ENCODE peak calls at places on chromosome X, in six cellular contexts. P, B, C, O, R and L are unnamed samples.

GRCh38 chrX:109199726-109200125 is 282.2 kb downstream of the GUCY2F start:
- DNase-seq in B (no peak), C (no peak), O (no peak), P (no peak), R (peak; percentile 63), L (no peak)

GRCh38 chrX:68504237-68504636 is 5.4 kb downstream of the YIPF6 start:
- DNase-seq in O (no peak), R (peak; percentile 38), C (no peak), P (no peak), B (no peak), L (no peak)

GRCh38 chrX:71492086-71493065 is 40.5 kb upstream of the OGT start:
- DNase-seq in B (peak; percentile 77), O (no peak), C (peak; percentile 24), P (no peak), R (peak; percentile 42), L (no peak)

GRCh38 chrX:1533083-1533482 is 3.9 kb downstream of the P2RY8 start:
- DNase-seq in C (no peak), R (no peak), P (no peak), O (no peak), B (no peak), L (no peak)

GRCh38 chrX:121851033-121851432 is 803.6 kb downstream of the GLUD2 start:
- DNase-seq in C (no peak), B (no peak), R (peak; percentile 52), P (no peak), O (no peak), L (no peak)

GRCh38 chrX:107628662-107629532 is 587 bp downstream of the PRPS1 start:
- DNase-seq in P (no peak), O (no peak), C (peak; percentile 5), B (no peak), R (no peak), L (no peak)

GRCh38 chrX:71533514-71533849 is 578 bp downstream of the OGT start:
- DNase-seq in R (peak; percentile 24), C (no peak), O (no peak), P (no peak), B (no peak), L (no peak)

GRCh38 chrX:41596586-41596985 is 92.2 kb upstream of the GPR34 start:
- DNase-seq in C (no peak), O (no peak), P (no peak), R (no peak), B (no peak), L (no peak)

GRCh38 chrX:113222305-113222704 is 381.7 kb upstream of the AMOT start:
- DNase-seq in P (no peak), R (no peak), C (no peak), O (no peak), B (no peak), L (no peak)

GRCh38 chrX:10174051-10174450 is 17.3 kb downstream of the CLCN4 start:
- DNase-seq in C (no peak), B (no peak), O (no peak), R (no peak), P (no peak), L (no peak)

GRCh38 chrX:27998666-27999065 is 17.4 kb upstream of the DCAF8L1 start:
- DNase-seq in C (no peak), P (no peak), O (no peak), B (no peak), R (no peak), L (no peak)

GRCh38 chrX:71846429-71846828 is 64.2 kb upstream of the NHSL2 start:
- DNase-seq in R (peak; percentile 48), P (no peak), C (no peak), O (no peak), B (no peak), L (no peak)

GRCh38 chrX:39967348-39967747 is 130.4 kb downstream of the BCOR start:
- DNase-seq in O (no peak), C (no peak), B (no peak), R (no peak), P (no peak), L (no peak)

GRCh38 chrX:129772796-129773431 is 6.8 kb upstream of the SASH3 start:
- DNase-seq in C (peak; percentile 42), P (peak; percentile 59), R (no peak), B (peak; percentile 74), O (no peak), L (no peak)

GRCh38 chrX:129957241-129958099 is 25.0 kb upstream of the BCORL1 start:
- DNase-seq in O (no peak), R (peak; percentile 20), P (peak; percentile 64), C (peak; percentile 62), B (peak; percentile 81), L (peak; percentile 60)

GRCh38 chrX:17475820-17476219 is 100.8 kb downstream of the NHS start:
- DNase-seq in B (no peak), P (no peak), R (peak; percentile 27), C (no peak), O (no peak), L (no peak)

DNA sequence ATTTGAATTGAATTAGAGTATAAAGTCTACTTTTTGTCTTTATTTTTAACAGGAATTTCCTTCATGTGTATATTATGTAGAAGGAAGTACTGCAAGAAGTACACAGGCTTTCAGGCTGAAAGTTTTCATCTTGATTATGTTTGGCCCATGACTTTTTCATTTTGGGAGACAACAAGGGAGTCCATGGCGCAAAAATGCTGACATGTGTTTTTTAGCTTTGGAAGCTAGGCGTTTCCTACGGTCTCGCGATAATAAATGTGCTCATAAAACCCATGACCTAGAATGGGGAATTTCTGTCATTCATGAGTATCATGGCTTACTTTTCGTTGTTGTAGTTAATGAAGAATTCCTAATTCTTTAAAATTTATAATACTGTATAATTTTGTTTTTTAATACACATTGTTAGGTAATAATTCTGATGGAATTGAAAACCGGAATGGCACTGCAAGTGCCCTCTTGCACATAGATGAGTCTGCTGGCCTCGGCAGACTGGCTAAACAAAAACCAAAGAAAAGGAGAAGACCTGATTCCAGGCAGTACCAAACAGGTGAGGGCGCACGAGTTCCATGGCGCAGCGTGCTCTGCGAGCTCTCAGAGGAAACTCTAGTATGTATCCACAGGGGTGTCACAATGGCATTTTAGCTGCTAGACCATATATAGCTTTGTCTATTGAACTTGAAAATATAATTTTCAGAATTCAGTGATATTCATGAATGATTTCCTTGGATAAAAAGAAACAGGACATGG is 59.1 kb downstream of the ZFX start:
- DNase-seq in P (no peak), R (no peak), C (no peak), B (no peak), O (no peak), L (no peak)
- TF ChIP-seq CTCF in P (no peak), R (no peak), C (no peak), B (no peak), O (no peak), L (no peak)

DNA sequence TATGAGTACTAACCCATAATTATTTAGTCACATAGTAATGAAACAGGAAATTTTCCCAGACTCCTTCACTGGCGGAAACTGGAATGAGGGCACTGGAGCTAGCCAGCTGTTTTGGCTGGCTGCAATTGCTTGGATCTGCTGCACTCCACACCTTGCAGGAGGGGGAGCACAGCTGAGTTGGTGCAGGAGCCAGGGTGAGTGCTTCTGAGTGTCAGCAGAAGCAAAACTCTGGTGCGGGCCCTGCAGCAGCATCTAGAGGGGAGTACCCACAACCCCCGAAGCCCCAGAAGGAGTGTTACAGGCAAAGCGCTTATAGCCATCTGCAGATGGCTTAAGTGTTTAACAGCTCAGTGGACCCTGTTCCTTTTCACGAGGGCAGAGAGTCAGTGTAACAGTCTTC is 96.1 kb downstream of the RPA4 start:
- DNase-seq in O (no peak), C (no peak), B (peak; percentile 11), P (no peak), R (no peak), L (no peak)
- TF ChIP-seq CTCF in O (no peak), C (no peak), B (no peak), P (no peak), R (no peak), L (no peak)

DNA sequence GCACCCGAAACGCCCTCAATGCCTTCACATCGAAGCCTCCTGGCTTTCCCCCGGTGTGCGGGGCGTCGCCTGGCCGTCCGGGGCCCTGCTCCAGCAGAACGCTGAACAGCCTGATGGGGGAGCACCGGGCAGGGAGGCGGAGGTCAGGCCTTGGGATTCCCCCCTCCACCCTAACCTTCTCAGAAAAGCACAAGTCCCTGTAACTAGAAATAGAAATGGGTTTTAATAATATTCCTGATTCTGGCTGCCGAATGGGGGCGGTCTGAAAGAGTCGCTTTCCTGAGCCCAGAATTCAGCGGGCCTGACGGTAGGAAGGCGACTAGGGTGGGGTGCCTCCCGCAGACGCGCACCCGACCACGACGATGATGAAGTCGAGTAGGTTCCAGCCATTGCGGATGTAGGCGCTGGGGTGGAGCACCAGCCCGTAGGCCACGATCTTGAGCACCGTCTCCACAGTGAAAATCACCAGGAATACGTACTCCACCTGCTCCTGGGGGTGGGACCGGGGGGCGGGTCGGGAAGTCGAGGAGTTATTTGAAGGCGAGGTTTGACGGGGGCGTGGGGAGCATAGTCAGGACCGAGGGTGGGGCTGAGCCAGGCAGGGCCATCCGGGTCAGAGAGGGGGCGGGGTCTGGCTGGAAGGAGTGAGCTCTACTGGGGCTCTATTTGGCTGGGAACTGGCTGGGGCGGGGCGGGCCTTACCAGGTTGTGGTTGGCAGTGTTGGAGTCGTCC is 2.5 kb downstream of the CACNA1F start:
- DNase-seq in C (peak; percentile 46), B (peak; percentile 78), R (no peak), O (peak; percentile 24), P (peak; percentile 54), L (no peak)
- TF ChIP-seq CTCF in C (no peak), B (no peak), R (no peak), O (no peak), P (no peak), L (no peak)

GRCh38 chrX:150366951-150367545 is 3.9 kb downstream of the MAMLD1 start:
- DNase-seq in P (no peak), O (no peak), B (no peak), C (no peak), R (peak; percentile 50), L (no peak)

GRCh38 chrX:150364347-150365050 is 1.4 kb downstream of the MAMLD1 start:
- DNase-seq in C (peak; percentile 17), R (peak; percentile 12), P (peak; percentile 50), O (no peak), B (no peak), L (no peak)

GRCh38 chrX:150365953-150366911 is 3.1 kb downstream of the MAMLD1 start:
- DNase-seq in O (no peak), P (no peak), B (peak; percentile 63), C (peak; percentile 53), R (peak; percentile 51), L (no peak)

GRCh38 chrX:150363561-150364346 is 637 bp downstream of the MAMLD1 start:
- DNase-seq in O (no peak), R (peak; percentile 30), C (peak; percentile 6), B (peak; percentile 62), P (peak; percentile 26), L (no peak)

DNA sequence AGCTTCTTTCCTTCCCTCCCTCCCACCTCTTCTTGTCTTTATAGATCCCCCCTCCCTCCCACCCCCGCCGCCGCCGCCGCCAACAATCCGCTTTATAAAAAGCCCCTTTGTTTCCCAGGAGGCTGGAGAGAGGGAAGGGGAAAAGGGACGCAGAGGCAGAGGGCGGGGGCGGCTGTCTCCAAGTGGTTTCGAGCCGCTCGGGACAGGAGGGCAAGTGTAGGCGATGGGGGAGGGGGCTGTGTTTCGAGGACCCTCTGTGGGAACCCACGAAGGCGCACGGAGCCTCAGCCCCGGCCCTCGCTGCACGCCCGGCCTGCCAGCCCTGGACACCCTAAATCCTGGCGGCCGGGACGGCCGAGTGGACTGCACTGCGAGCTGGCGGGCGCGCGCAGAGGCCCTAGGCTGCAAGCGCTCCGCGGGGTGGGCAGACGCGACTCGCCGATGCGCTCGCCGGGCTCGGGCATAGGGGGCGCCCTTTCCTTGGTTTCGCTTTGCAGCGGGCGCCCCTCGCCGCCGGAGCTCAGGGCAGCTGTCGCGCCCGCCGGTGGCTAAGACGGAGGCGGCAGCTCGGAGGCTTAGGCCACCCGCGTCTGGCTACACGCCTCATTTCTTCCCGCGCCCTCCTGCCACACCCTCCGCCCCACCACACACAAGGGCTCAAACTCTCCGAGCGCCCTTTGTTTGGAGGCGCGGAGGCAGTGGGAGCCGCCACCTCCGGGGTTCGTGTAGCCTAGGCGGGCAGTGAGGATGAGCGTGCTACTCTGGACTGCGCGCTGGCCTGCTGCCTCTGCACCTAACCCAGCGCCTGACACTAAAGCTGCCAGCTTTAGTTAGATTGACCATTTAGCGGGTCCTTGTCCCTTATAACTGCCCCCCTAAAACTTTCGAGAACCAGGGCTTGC is 2.2 kb downstream of the MAMLD1 start:
- DNase-seq in R (peak; percentile 48), B (peak; percentile 88), P (peak; percentile 23), O (no peak), C (peak; percentile 68), L (no peak)
- TF ChIP-seq CTCF in R (peak; percentile 50), B (peak; percentile 55), P (no peak), O (no peak), C (peak; percentile 57), L (peak; percentile 41)